ENCODE peak calls at places on chromosomes 3 and 15, in five cellular contexts. W, C, X, T and N are unnamed samples.
A peak's percentile ranks its signal among the peaks of the same experiment; 100 is the strongest.

GRCh38 chr3:196737655-196738054 is 2.0 kb upstream of the PAK2 start:
- DNase-seq in W (no peak), T (no peak), C (no peak), X (no peak), N (no peak)

GRCh38 chr3:184757010-184757651 is 45.3 kb upstream of the MAGEF1 start:
- DNase-seq in W (peak; percentile 66), X (peak; percentile 88), T (peak; percentile 46), C (no peak), N (peak; percentile 97)

GRCh38 chr3:177781686-177782161 is 584.4 kb upstream of the TBL1XR1 start:
- DNase-seq in W (peak; percentile 97), X (peak; percentile 91), T (no peak), C (no peak), N (peak; percentile 76)

GRCh38 chr3:47851888-47852603 is 49.1 kb downstream of the DHX30 start:
- DNase-seq in X (no peak), W (no peak), T (no peak), C (no peak), N (no peak)

GRCh38 chr15:33031324-33031736 is 163.2 kb downstream of the FMN1 start:
- DNase-seq in X (no peak), W (peak; percentile 63), C (peak; percentile 54), T (no peak), N (peak; percentile 36)

GRCh38 chr15:40990080-40990479 is 36.8 kb downstream of the CHAC1 start:
- DNase-seq in X (no peak), T (no peak), C (no peak), W (no peak), N (no peak)

GRCh38 chr3:134699721-134700120 is 48.9 kb upstream of the KY start:
- DNase-seq in C (no peak), T (no peak), W (no peak), X (no peak), N (no peak)

GRCh38 chr3:190122198-190122771 is 1.6 kb upstream of the P3H2 start:
- DNase-seq in C (no peak), T (peak; percentile 19), W (peak; percentile 58), X (no peak), N (no peak)

GRCh38 chr15:70412717-70413266 is 315.1 kb upstream of the TLE3 start:
- DNase-seq in T (no peak), W (no peak), X (no peak), C (no peak), N (no peak)

GRCh38 chr3:58326267-58326932 is 6.3 kb upstream of the PXK start:
- DNase-seq in C (no peak), W (no peak), T (no peak), X (no peak), N (no peak)

GRCh38 chr3:135991621-135992020 is 26.1 kb downstream of the PPP2R3A start:
- DNase-seq in T (no peak), W (peak; percentile 19), C (no peak), X (no peak), N (no peak)

GRCh38 chr3:55309336-55309735 is 177.8 kb downstream of the WNT5A start:
- DNase-seq in C (no peak), X (no peak), T (no peak), W (peak; percentile 46), N (no peak)

GRCh38 chr3:98730338-98730737 is 32.8 kb upstream of the ST3GAL6 start:
- DNase-seq in W (no peak), C (no peak), X (no peak), T (no peak), N (no peak)

GRCh38 chr15:101198820-101199219 is 53.0 kb downstream of the CHSY1 start:
- DNase-seq in W (peak; percentile 54), X (no peak), T (peak; percentile 24), C (no peak), N (peak; percentile 61)

GRCh38 chr15:100201376-100202280 is 140.1 kb downstream of the ADAMTS17 start:
- DNase-seq in T (no peak), C (peak; percentile 87), W (no peak), X (no peak), N (peak; percentile 52)

GRCh38 chr3:52507359-52507758 is 12.2 kb downstream of the STAB1 start:
- DNase-seq in T (no peak), W (peak; percentile 28), X (no peak), C (no peak), N (peak; percentile 93)

GRCh38 chr3:150129181-150129580 is 158.5 kb upstream of the PFN2 start:
- DNase-seq in W (peak; percentile 50), X (no peak), T (no peak), C (no peak), N (no peak)

GRCh38 chr3:33869977-33870376 is 71.5 kb downstream of the PDCD6IP start:
- DNase-seq in X (no peak), T (no peak), W (no peak), C (no peak), N (no peak)

GRCh38 chr15:68592548-68592947 is 13.8 kb downstream of the CORO2B start:
- DNase-seq in T (no peak), C (no peak), W (peak; percentile 68), X (no peak), N (no peak)

GRCh38 chr3:123089611-123090301 is 22.9 kb downstream of the PDIA5 start:
- DNase-seq in C (no peak), X (peak; percentile 91), T (no peak), W (no peak), N (no peak)

GRCh38 chr15:25903024-25903581 is 40.0 kb upstream of the ATP10A start:
- DNase-seq in T (no peak), W (no peak), C (no peak), X (no peak), N (no peak)

GRCh38 chr3:183073839-183074615 is 25.3 kb downstream of the MCCC1 start:
- DNase-seq in C (no peak), W (no peak), T (no peak), X (no peak), N (peak; percentile 49)

GRCh38 chr15:62391565-62392262 is 226.6 kb upstream of the C2CD4B start:
- DNase-seq in X (peak; percentile 77), T (peak; percentile 63), W (peak; percentile 42), C (peak; percentile 62), N (peak; percentile 61)

GRCh38 chr15:39077998-39078397 is 502.9 kb upstream of the THBS1 start:
- DNase-seq in W (no peak), C (no peak), T (no peak), X (no peak), N (no peak)

GRCh38 chr3:177122183-177122856 is 75.0 kb downstream of the TBL1XR1 start:
- DNase-seq in W (peak; percentile 56), T (no peak), C (no peak), X (no peak), N (no peak)

GRCh38 chr15:56180851-56181250 is 62.8 kb downstream of the RFX7 start:
- DNase-seq in C (no peak), T (no peak), X (no peak), W (no peak), N (no peak)

GRCh38 chr3:108124337-108125150 is 33.7 kb upstream of the CD47 start:
- DNase-seq in C (no peak), T (peak; percentile 7), X (no peak), W (no peak), N (no peak)

DNA sequence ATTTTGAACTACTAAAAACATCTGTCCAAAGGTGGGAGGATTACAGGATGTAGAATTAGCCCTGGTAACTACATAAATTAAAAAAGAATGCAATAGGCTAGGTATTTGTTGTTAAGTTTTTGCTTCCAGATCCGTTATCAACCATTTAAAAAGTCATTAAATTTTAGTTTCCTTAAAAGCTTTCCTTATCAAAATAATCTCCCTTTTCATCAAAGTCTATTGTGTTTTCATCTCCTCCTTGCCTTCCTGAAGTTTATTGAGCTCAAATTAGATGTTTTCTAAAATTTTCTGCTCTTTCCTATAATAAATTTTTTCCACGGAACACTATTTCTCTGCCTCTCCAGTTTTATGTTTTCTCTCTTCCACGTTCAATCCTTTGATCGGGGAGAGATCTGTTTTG is 108.6 kb downstream of the MEX3B start:
- DNase-seq in T (no peak), X (no peak), C (no peak), W (no peak), N (no peak)
- H3K4me3 ChIP-seq in T (no peak overlapping the region), X (no peak overlapping the region), C (no peak overlapping the region), W (no peak overlapping the region), N (no peak overlapping the region)

DNA sequence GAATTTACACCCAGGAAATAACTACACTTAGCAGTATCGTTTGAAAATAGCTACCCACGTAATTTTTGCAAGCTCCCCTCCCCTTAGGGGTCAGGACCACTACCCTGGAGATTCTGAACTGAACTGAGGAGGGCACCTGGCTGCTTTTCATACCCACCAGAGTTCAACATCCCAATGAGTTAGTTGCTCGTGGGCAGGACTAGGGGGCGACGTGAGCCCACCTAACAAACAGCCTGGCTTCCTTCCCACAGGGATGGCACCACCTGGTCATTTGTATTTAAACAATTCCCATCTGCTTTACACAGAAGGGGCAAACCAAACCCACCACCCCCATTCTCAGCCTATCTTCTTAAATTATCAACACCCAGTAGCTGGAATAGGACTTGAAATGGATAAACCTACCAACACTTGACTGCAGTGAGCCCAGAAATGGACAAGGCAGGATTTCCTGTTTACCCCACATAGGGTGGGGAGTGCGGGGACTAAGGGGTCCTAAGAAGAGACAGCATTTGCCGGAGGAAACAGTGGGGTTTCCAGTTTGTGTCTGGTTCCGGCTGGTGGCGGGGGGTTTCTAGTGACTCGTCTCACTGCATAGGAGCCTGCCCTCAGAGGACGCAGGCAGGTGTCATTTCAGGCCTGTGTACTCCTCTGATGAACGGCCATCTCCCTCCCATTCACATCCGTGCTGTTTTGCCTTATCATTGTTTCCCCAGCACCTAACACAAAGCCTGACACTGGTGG is 11.6 kb upstream of the VGLL4 start:
- DNase-seq in X (no peak), T (peak; percentile 64), C (peak; percentile 23), W (no peak), N (no peak)
- TF ChIP-seq CTCF in X (peak; percentile 6), T (peak; percentile 67), C (peak; percentile 50), W (peak; percentile 58), N (peak; percentile 40)

DNA sequence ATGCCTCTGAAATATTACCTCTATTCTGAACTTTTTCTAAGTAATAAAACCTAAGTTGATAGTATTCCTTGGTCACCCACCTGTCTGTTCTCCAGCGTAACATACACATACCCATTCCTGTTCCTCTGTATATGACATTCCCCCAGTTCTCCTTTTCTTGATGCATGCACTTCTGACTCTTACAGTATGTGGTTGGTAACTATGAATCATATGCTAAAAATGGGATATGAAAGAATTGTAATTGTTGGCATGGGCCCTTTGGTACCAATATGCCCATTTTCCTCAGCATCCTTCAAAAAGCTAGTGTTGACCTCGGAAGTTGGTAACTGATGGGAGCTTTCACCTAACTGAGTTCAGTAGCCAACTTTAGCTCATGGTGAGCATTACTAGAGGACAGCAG is 171.1 kb downstream of the KLHL25 start:
- DNase-seq in W (no peak), T (no peak), X (no peak), C (no peak), N (no peak)
- H3K4me3 ChIP-seq in W (no peak overlapping the region), T (no peak overlapping the region), X (peak overlapping the region; percentile 59), C (no peak overlapping the region), N (peak overlapping the region; percentile 12)

DNA sequence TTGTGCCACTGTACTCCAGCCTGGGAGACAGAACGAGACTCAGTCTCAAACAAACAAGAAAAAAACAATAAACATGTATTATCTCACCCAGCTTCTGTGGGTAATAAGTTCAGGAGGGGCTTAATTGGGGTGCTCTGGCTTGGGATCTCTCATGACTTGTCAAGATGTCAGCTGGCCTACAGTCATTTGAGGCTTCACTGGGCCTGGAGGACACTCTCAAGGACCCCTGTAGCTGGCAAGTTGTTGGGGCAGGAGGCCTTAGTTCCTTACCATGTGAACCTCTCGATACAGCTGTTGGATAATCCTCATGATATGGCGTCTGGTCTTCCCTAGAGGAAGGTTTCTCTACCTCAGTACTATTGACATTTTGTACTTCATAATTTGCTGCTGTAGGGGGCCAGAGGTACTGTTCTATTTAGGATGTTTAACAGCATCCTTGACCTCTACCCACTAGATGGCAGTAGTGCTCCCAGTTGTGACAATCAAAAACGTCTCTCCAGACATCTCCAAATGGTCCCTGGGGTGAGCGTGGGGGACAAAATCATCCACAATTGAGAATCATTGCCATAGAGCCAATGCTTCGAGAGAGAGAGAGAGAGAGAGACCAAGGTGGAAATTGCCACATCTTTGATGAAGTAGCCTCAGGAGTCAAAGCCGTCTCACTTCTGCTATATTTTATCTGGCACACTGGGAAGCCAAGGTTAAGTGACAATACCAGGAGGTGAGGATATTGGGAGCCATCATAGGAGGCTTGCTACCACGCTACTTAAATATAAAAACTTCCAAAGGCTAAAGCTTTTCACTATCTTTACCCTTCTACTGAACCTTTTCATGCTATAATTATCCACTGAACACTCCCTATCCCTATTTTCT is 23.9 kb upstream of the SLTM start:
- DNase-seq in C (peak; percentile 76), T (peak; percentile 96), W (peak; percentile 73), X (no peak), N (peak; percentile 60)
- TF ChIP-seq CTCF in C (peak; percentile 96), T (peak; percentile 90), W (peak; percentile 83), X (peak; percentile 59), N (peak; percentile 83)